ENCODE peak calls at places on chromosomes 16 and 17, in four cellular contexts. A is WTC11, Y is HepG2, P is HCT116. Z is an unnamed sample.

GRCh38 chr16:46853713-46854443 is 22.9 kb upstream of the C16orf87 start:
- DNase-seq in A (peak; percentile 90), Y (peak; percentile 81), P (peak; percentile 50), Z (peak; percentile 82)

GRCh38 chr16:20236890-20237289 is 90.4 kb downstream of the GP2 start:
- DNase-seq in A (no peak), Y (no peak), P (no peak), Z (no peak)

GRCh38 chr16:26177438-26177837 is 485.7 kb downstream of the HS3ST4 start:
- DNase-seq in A (no peak), Y (no peak), P (no peak), Z (no peak)

GRCh38 chr16:89289428-89290395 is 72.2 kb downstream of the ZNF778 start:
- DNase-seq in A (peak; percentile 91), Y (peak; percentile 73), P (peak; percentile 52), Z (peak; percentile 76)

GRCh38 chr16:67843343-67843765 is 1.2 kb downstream of the THAP11 start:
- DNase-seq in A (no peak), Y (no peak), P (no peak), Z (no peak)

GRCh38 chr17:81025065-81025751 is 9.7 kb upstream of the BAIAP2 start:
- DNase-seq in A (no peak), Y (no peak), P (no peak), Z (no peak)

GRCh38 chr17:8163978-8164814 is 1.4 kb upstream of the VAMP2 start:
- DNase-seq in A (no peak), Y (no peak), P (no peak), Z (peak; percentile 85)

GRCh38 chr17:69450857-69451410 is 36.4 kb downstream of the MAP2K6 start:
- DNase-seq in A (no peak), Y (no peak), P (no peak), Z (no peak)

GRCh38 chr17:78124081-78124835 is 4.3 kb downstream of the TMC6 start:
- DNase-seq in A (no peak), Y (no peak), P (no peak), Z (peak; percentile 97)

GRCh38 chr17:42107597-42108576 is 4.6 kb downstream of the DHX58 start:
- DNase-seq in A (peak; percentile 99), Y (no peak), P (peak; percentile 74), Z (peak; percentile 88)

GRCh38 chr17:43734376-43734775 is 24.2 kb downstream of the SOST start:
- DNase-seq in A (no peak), Y (no peak), P (no peak), Z (no peak)

GRCh38 chr16:4935231-4935855 is 1.6 kb downstream of the PPL start:
- DNase-seq in A (no peak), Y (no peak), P (no peak), Z (peak; percentile 80)

GRCh38 chr16:73337897-73338296 is 290.0 kb upstream of the ZFHX3 start:
- DNase-seq in A (no peak), Y (no peak), P (no peak), Z (peak; percentile 67)

GRCh38 chr16:80583466-80583865 is 42.7 kb downstream of the DYNLRB2 start:
- DNase-seq in A (no peak), Y (no peak), P (no peak), Z (no peak)

GRCh38 chr16:67942200-67942509 is 1.8 kb downstream of the LCAT start:
- DNase-seq in A (peak; percentile 78), Y (peak; percentile 61), P (no peak), Z (peak; percentile 68)

GRCh38 chr16:17885659-17886200 is 415.0 kb upstream of the XYLT1 start:
- DNase-seq in A (peak; percentile 12), Y (no peak), P (no peak), Z (no peak)

GRCh38 chr17:30808785-30809286 is 15.7 kb downstream of the CRLF3 start:
- DNase-seq in A (no peak), Y (no peak), P (no peak), Z (peak; percentile 93)

GRCh38 chr17:80036715-80037477 is 454 bp downstream of the CCDC40 start:
- DNase-seq in A (peak; percentile 69), Y (peak; percentile 57), P (no peak), Z (no peak)

GRCh38 chr16:14223632-14224031 is 152.5 kb downstream of the MRTFB start:
- DNase-seq in A (no peak), Y (no peak), P (no peak), Z (no peak)

GRCh38 chr16:28537076-28537475 is 1.7 kb downstream of the NUPR1 start:
- DNase-seq in A (no peak), Y (peak; percentile 35), P (no peak), Z (no peak)

GRCh38 chr17:8664426-8665105 is 34.0 kb upstream of the MYH10 start:
- DNase-seq in A (no peak), Y (no peak), P (no peak), Z (no peak)

GRCh38 chr16:56389554-56389953 is 35.8 kb downstream of the AMFR start:
- DNase-seq in A (no peak), Y (no peak), P (no peak), Z (no peak)

GRCh38 chr16:21277045-21277926 is 804 bp downstream of the CRYM start:
- DNase-seq in A (no peak), Y (no peak), P (no peak), Z (no peak)
- TF ChIP-seq MAX in A (no peak), Y (no peak), P (no peak), Z (no peak)

DNA sequence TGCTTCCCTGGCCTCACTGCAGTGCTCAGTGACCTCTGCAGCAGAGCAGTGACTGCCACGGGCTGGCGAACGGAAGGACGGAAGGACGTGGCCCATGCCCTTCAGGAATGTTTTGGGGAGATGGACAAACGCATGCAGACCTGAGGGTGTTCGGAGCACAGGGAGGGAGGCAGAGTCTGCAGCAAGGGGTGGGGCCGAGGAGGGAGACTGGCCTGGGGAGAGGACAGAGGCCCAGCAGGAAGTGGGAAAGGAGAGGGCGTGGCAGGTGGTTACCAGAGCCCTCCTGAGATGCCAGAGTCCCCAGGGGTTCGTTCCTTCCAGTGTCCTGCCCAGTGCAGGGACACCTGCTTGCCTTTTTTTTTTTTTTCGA is 21.9 kb downstream of the ADORA2B start:
- DNase-seq in A (peak; percentile 66), Y (peak; percentile 35), P (no peak), Z (peak; percentile 81)
- TF ChIP-seq MAX in A (no peak), Y (no peak), P (no peak), Z (no peak)

DNA sequence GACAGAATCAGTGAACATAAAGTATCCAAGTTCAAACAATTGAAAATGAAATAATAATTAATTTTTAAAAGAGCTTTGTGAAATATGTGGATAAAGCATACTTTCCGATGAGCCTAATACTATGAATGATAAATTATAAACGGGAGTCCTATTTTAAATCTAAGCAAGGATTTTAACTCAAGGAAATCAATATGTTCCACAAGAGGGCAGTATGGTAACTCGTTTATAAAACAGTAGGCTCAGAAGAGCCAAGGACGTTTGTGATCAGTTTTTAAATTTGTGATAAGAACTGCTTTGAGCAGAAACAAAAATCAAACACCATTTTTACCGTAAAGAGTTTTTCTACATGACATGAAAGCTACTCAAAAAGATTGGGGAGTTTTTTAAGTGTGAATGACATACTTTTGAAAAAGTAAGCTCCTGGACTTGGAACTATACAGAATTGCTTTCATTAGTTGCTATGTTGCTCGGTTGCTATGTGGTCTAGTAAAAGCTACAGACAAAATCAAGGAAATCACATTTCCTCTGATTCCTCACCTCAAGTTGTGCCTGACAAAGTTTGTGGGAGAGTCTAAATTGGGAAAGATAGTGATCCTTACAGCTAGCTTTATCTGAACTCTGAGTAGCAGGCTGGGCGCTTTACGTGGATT is 11.8 kb upstream of the TEKT1 start:
- DNase-seq in A (no peak), Y (peak; percentile 54), P (peak; percentile 48), Z (peak; percentile 63)
- TF ChIP-seq MAX in A (no peak), Y (no peak), P (no peak), Z (no peak)

GRCh38 chr17:2174048-2174447 is 119.1 kb downstream of the HIC1 start:
- DNase-seq in A (no peak), Y (no peak), P (no peak), Z (no peak)

GRCh38 chr17:2175294-2175628 is 120.4 kb downstream of the HIC1 start:
- DNase-seq in A (no peak), Y (no peak), P (no peak), Z (no peak)

GRCh38 chr17:2176484-2177175 is 121.7 kb downstream of the HIC1 start:
- DNase-seq in A (no peak), Y (no peak), P (no peak), Z (no peak)

GRCh38 chr17:2173005-2173404 is 118.1 kb downstream of the HIC1 start:
- DNase-seq in A (no peak), Y (no peak), P (no peak), Z (no peak)

DNA sequence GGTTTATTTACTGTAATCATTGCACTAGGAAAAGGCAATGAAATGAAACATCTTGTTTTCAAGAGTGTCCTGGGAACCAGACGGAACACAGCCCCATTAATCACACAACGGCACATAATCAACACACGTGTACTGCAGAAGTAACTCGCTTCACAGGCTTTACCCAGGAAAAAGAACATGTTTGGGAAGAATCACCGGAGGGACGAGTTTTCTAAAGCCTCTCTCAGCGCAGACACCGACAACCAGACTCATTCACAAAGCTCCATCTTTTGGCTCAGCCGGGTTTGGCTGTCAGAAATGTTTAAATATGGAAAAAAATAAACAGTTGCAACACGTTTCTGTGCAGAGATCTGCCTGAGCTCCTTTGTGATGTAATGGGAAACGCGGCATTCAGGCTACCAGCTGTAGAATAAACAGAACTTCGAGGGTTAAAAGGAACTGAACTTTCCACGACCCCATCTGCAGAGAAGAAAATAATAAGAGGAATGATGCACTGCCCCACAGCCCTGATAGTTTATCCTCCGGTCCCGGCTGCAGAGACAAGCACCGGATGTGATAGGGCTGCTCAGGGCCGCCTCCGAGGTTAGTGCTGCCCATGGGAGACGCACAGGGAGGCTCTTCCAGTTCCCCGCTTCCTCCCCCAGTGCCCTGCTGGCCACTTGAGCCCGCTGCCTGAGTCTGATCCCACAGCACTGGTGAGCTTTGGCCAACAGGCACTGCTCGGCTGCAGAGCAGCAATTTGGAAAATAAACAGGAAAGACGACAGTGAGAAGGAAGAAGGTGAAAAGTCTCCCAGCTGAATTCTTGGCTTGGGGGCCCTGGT is 119.8 kb downstream of the HIC1 start:
- DNase-seq in A (no peak), Y (peak; percentile 94), P (no peak), Z (no peak)
- TF ChIP-seq MAX in A (no peak), Y (peak; percentile 64), P (no peak), Z (no peak)